ENCODE peak calls at places on chromosome 1, in eight cellular contexts. Y is mammary epithelial cell, F is IMR-90, V is A549, C is Karpas-422, A is PC-9, D is neuronal stem cell, O is neural progenitor cell. I is an unnamed sample.
A peak's percentile ranks its signal among the peaks of the same experiment; 100 is the strongest.

GRCh38 chr1:225617479-225617878 is 35.4 kb downstream of the ENAH start:
- DNase-seq in C (no peak), A (no peak), V (no peak), F (peak; percentile 61), O (no peak), Y (no peak), D (no peak), I (no peak)

GRCh38 chr1:174916846-174917245 is 82.9 kb upstream of the CACYBP start:
- DNase-seq in A (no peak), C (no peak), V (no peak), O (no peak), Y (no peak), F (no peak), D (no peak), I (no peak)

GRCh38 chr1:181112071-181112929 is 23.8 kb downstream of the IER5 start:
- DNase-seq in A (peak; percentile 94), D (no peak), O (no peak), F (peak; percentile 100), Y (peak; percentile 100), C (no peak), V (peak; percentile 99), I (no peak)

GRCh38 chr1:159056069-159056698 is 20.4 kb downstream of the AIM2 start:
- DNase-seq in C (no peak), D (no peak), Y (no peak), A (no peak), V (no peak), O (peak; percentile 28), F (no peak), I (peak; percentile 35)

GRCh38 chr1:228211091-228211870 is 3.4 kb downstream of the OBSCN start:
- DNase-seq in V (no peak), D (no peak), C (no peak), O (no peak), F (no peak), Y (no peak), A (no peak), I (no peak)

GRCh38 chr1:57824535-57824934 is 400.7 kb upstream of the DAB1 start:
- DNase-seq in Y (peak; percentile 63), V (no peak), A (no peak), D (no peak), O (no peak), C (no peak), F (no peak), I (no peak)

GRCh38 chr1:109770331-109771095 is 6.8 kb upstream of the EPS8L3 start:
- DNase-seq in D (no peak), Y (no peak), C (no peak), F (no peak), V (no peak), A (no peak), O (no peak), I (no peak)

GRCh38 chr1:161884475-161884874 is 118.4 kb downstream of the ATF6 start:
- DNase-seq in O (no peak), A (no peak), D (no peak), Y (no peak), F (no peak), V (no peak), C (no peak), I (no peak)

GRCh38 chr1:11799896-11800295 is 5.9 kb downstream of the MTHFR start:
- DNase-seq in D (no peak), Y (no peak), C (no peak), O (no peak), F (no peak), A (no peak), V (no peak), I (no peak)

GRCh38 chr1:46735708-46736324 is 16.9 kb upstream of the EFCAB14 start:
- DNase-seq in O (peak; percentile 83), V (peak; percentile 46), D (peak; percentile 75), F (peak; percentile 60), Y (peak; percentile 61), A (peak; percentile 44), C (peak; percentile 84), I (peak; percentile 51)

GRCh38 chr1:189775343-189775742 is 702.3 kb downstream of the BRINP3 start:
- DNase-seq in Y (peak; percentile 35), F (peak; percentile 97), V (peak; percentile 50), O (no peak), C (no peak), A (no peak), D (no peak), I (no peak)
- H3K4me2 ChIP-seq in Y (no peak overlapping the region), F (peak overlapping the region; percentile 80), V (peak overlapping the region; percentile 60), O (no peak overlapping the region), C (no peak overlapping the region), A (no peak overlapping the region), D (no peak overlapping the region), I (no peak overlapping the region)

GRCh38 chr1:200458780-200459179 is 48.9 kb upstream of the ZNF281 start:
- DNase-seq in V (no peak), D (no peak), C (no peak), F (no peak), Y (no peak), O (no peak), A (no peak), I (no peak)
- H3K4me2 ChIP-seq in V (no peak overlapping the region), D (no peak overlapping the region), C (no peak overlapping the region), F (no peak overlapping the region), Y (no peak overlapping the region), O (no peak overlapping the region), A (no peak overlapping the region), I (no peak overlapping the region)

GRCh38 chr1:85894651-85895050 is 186.4 kb upstream of the ZNHIT6 start:
- DNase-seq in O (peak; percentile 43), A (peak; percentile 13), F (peak; percentile 46), Y (no peak), D (no peak), C (peak; percentile 74), V (peak; percentile 36), I (peak; percentile 23)

GRCh38 chr1:85900921-85901320 is 192.7 kb upstream of the ZNHIT6 start:
- DNase-seq in V (no peak), F (no peak), C (no peak), O (no peak), A (no peak), Y (no peak), D (no peak), I (no peak)

DNA sequence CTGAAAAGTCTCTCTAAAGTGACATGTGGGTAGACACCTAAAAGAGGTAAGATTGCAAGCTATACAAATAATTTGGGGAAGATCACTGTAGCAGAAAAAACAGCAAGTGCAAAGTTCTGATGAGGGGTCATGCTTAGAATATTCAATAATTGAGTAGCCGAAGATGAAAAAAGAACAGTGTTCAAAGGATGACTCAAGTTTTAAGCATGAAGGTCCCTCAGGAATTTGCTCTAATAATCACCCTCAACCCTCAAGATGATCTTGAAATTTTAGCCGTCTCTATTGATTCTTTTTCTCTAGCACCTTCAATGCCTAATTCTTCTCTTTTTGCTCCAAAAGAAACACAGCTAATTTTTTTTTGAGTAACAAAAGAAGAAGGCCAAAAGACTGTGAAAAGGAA is 190.6 kb upstream of the ZNHIT6 start:
- DNase-seq in V (no peak), Y (no peak), F (peak; percentile 17), O (no peak), C (no peak), A (no peak), D (no peak), I (no peak)
- H3K4me2 ChIP-seq in V (no peak overlapping the region), Y (no peak overlapping the region), F (no peak overlapping the region), O (no peak overlapping the region), C (no peak overlapping the region), A (no peak overlapping the region), D (no peak overlapping the region), I (no peak overlapping the region)

DNA sequence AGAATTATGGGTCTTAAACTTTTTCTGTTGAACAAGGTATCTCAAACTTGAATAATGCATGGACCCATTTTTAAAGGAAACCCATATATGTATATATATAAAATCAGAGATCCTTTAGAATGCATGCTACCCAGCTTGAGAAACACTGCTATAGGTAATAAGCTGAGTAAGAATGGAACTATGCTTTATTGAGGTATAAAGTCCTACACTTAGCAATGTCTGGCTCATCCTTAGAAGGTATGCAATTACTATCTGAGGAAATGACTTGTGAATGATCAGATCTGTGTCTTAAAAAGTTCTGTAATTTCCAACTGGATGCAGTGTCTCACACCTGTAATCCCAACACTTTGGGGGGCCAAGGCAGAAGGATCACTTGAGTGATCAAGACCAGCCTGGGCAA is 11.3 kb downstream of the TRAF3IP3 start:
- DNase-seq in O (no peak), Y (peak; percentile 6), F (no peak), A (no peak), C (no peak), V (no peak), D (no peak), I (no peak)
- H3K4me2 ChIP-seq in O (no peak overlapping the region), Y (no peak overlapping the region), F (no peak overlapping the region), A (no peak overlapping the region), C (no peak overlapping the region), V (no peak overlapping the region), D (no peak overlapping the region), I (no peak overlapping the region)

GRCh38 chr1:25727819-25728286 is 72.1 kb upstream of the SELENON start:
- DNase-seq in V (no peak), C (no peak), D (no peak), O (peak; percentile 58), F (peak; percentile 28), Y (no peak), A (no peak), I (no peak)

GRCh38 chr1:25728301-25728935 is 71.6 kb upstream of the SELENON start:
- DNase-seq in D (no peak), Y (no peak), F (no peak), A (no peak), C (no peak), O (no peak), V (no peak), I (no peak)

GRCh38 chr1:25729045-25729444 is 70.9 kb upstream of the SELENON start:
- DNase-seq in V (no peak), A (no peak), F (no peak), C (no peak), Y (no peak), O (no peak), D (no peak), I (no peak)

GRCh38 chr1:25731148-25731547 is 68.8 kb upstream of the SELENON start:
- DNase-seq in F (no peak), D (no peak), O (no peak), V (no peak), C (no peak), Y (no peak), A (no peak), I (no peak)

GRCh38 chr1:25729774-25730173 is 70.2 kb upstream of the SELENON start:
- DNase-seq in O (no peak), F (no peak), C (no peak), A (no peak), V (no peak), D (no peak), Y (no peak), I (no peak)
- H3K4me2 ChIP-seq in O (no peak overlapping the region), F (no peak overlapping the region), C (no peak overlapping the region), A (no peak overlapping the region), V (no peak overlapping the region), D (no peak overlapping the region), Y (no peak overlapping the region), I (no peak overlapping the region)

GRCh38 chr1:41432481-41433280 is 51.8 kb downstream of the EDN2 start:
- DNase-seq in F (peak; percentile 76), C (peak; percentile 88), V (peak; percentile 87), D (peak; percentile 76), A (peak; percentile 99), O (peak; percentile 91), Y (peak; percentile 93), I (peak; percentile 60)
- H3K4me2 ChIP-seq in F (peak overlapping the region; percentile 21), C (no peak overlapping the region), V (peak overlapping the region; percentile 82), D (no peak overlapping the region), A (peak overlapping the region; percentile 58), O (no peak overlapping the region), Y (peak overlapping the region; percentile 68), I (no peak overlapping the region)

GRCh38 chr1:234731371-234732085 is 121.5 kb upstream of the IRF2BP2 start:
- DNase-seq in D (no peak), A (no peak), V (peak; percentile 29), F (peak; percentile 93), C (no peak), Y (peak; percentile 93), O (no peak), I (no peak)
- H3K4me2 ChIP-seq in D (no peak overlapping the region), A (peak overlapping the region; percentile 24), V (no peak overlapping the region), F (peak overlapping the region; percentile 20), C (no peak overlapping the region), Y (peak overlapping the region; percentile 20), O (no peak overlapping the region), I (peak overlapping the region; percentile 48)

I was measured in OCI-LY7.